ENCODE peak calls at places on chromosome 17, in seven cellular contexts. Y is BE2C, E is colonic mucosa, V is adrenal gland, A is heart left ventricle, R is mucosa of descending colon, B is psoas muscle. W is an unnamed sample.

GRCh38 chr17:55116440-55116914 is 147.9 kb downstream of the STXBP4 start:
- DNase-seq in Y (no peak), E (no peak), V (no peak), A (no peak), R (no peak), B (no peak), W (no peak)

GRCh38 chr17:57892820-57893595 is 43.2 kb upstream of the MRPS23 start:
- DNase-seq in Y (no peak), E (peak; percentile 80), V (peak; percentile 98), A (peak; percentile 90), R (peak; percentile 82), B (peak; percentile 93), W (peak; percentile 86)

GRCh38 chr17:77528516-77529327 is 388.0 kb downstream of the SEC14L1 start:
- DNase-seq in Y (peak; percentile 89), E (no peak), V (no peak), A (peak; percentile 34), R (no peak), B (no peak), W (no peak)

GRCh38 chr17:38663125-38663751 is 11.5 kb downstream of the EPOP start:
- DNase-seq in Y (peak; percentile 90), E (peak; percentile 70), V (peak; percentile 64), A (peak; percentile 48), R (peak; percentile 67), B (peak; percentile 41), W (peak; percentile 92)

GRCh38 chr17:56142781-56143180 is 10.5 kb upstream of the ANKFN1 start:
- DNase-seq in Y (no peak), E (no peak), V (no peak), A (no peak), R (no peak), B (no peak), W (no peak)

GRCh38 chr17:4772235-4772613 is 538 bp downstream of the TM4SF5 start:
- DNase-seq in Y (no peak), E (peak; percentile 74), V (no peak), A (no peak), R (no peak), B (no peak), W (no peak)

GRCh38 chr17:74785096-74785980 is 9.2 kb upstream of the NAT9 start:
- DNase-seq in Y (no peak), E (no peak), V (no peak), A (no peak), R (no peak), B (no peak), W (no peak)

GRCh38 chr17:65473985-65474384 is 87.5 kb downstream of the AXIN2 start:
- DNase-seq in Y (no peak), E (no peak), V (no peak), A (no peak), R (no peak), B (no peak), W (no peak)

GRCh38 chr17:79116575-79117368 is 42.1 kb downstream of the ENGASE start:
- DNase-seq in Y (no peak), E (no peak), V (no peak), A (no peak), R (no peak), B (no peak), W (no peak)

GRCh38 chr17:44002141-44002848 is 2.1 kb upstream of the NAGS start:
- DNase-seq in Y (no peak), E (no peak), V (no peak), A (no peak), R (peak; percentile 34), B (no peak), W (no peak)

GRCh38 chr17:7703584-7704574 is 1.1 kb upstream of the EFNB3 start:
- DNase-seq in Y (peak; percentile 51), E (no peak), V (no peak), A (peak; percentile 34), R (no peak), B (no peak), W (peak; percentile 59)

GRCh38 chr17:65191805-65192740 is 54.9 kb downstream of the RGS9 start:
- DNase-seq in Y (no peak), E (no peak), V (peak; percentile 77), A (no peak), R (no peak), B (no peak), W (no peak)

GRCh38 chr17:4899341-4900230 is at the start of gene C17orf107:
- DNase-seq in Y (no peak), E (peak; percentile 91), V (peak; percentile 71), A (peak; percentile 86), R (peak; percentile 93), B (peak; percentile 78), W (no peak)

GRCh38 chr17:77435272-77436057 is 294.7 kb downstream of the SEC14L1 start:
- DNase-seq in Y (no peak), E (no peak), V (no peak), A (no peak), R (no peak), B (peak; percentile 25), W (no peak)

DNA sequence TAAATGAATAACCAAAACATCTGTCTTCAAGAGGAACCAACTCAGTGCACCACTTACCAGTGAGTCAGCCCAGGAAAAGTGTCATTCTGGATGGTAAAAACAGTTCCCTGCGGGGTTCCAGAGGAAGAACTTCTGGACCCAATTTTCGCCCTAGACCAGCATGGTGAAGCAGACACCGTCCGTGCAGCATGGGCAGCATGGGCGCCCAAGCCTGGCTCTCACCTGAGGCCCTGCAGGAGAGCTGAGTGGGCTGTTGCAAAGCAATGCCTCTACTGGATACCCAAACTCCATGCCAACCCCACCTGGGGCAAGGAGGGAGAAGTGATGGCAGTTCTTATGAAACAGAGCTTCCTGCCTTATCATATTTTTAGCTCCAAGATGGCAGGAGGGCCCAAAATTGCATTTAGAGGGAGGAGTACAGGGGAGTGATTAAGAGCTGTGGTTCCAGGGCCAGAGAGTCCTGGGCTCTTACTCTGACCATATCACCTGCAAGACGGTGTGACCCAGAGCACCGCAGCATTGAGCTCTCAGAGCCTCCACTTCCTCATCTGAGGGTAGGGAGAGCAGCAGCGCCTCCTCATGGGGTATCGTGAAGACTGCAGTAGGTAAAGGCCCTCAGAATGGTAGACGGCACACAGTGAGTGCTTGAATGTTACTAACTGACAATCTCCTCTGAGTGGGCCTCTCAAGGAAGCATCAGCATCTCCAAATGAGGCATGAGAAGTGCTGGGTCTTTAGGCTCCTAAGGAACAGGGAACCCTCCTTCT is 16.6 kb upstream of the INPP5K start:
- DNase-seq in Y (peak; percentile 34), E (no peak), V (no peak), A (no peak), R (no peak), B (no peak), W (no peak)
- TF ChIP-seq CTCF in Y (peak; percentile 41), E (no peak), V (no peak), A (peak; percentile 47), R (no peak), B (peak; percentile 40), W (peak; percentile 40)

GRCh38 chr17:16551878-16552636 is 16.9 kb downstream of the ZNF287 start:
- DNase-seq in Y (no peak), E (no peak), V (no peak), A (no peak), R (no peak), B (no peak), W (no peak)

DNA sequence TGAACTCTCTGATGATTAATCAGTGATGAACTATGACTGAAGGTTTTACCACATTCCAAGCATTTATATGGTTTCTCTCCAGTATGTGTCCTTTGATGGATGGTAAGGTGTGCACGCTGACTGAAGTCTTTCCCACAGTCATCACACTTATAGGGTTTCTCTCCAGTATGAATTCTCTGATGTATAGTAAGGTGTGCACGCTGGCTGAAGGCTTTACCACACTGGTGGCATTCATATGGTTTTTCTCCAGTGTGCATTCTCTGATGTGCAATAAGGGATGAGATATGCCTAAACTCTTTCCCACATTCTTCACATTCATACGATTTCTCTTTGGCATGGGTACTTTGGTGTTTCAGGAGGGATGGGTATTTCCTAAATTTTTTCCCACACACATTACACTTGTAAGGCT is 16.4 kb downstream of the ZNF287 start:
- DNase-seq in Y (no peak), E (no peak), V (no peak), A (no peak), R (no peak), B (no peak), W (no peak)
- H3K9me3 ChIP-seq in Y (no peaks in the 10 kb centered on the region), E (peaks cover 10% of the 10 kb centered on the region), V (peaks cover 7% of the 10 kb centered on the region), A (peaks cover 99% of the 10 kb centered on the region), R (peaks cover 97% of the 10 kb centered on the region), B (peaks cover 89% of the 10 kb centered on the region), W (peaks cover 42% of the 10 kb centered on the region)

GRCh38 chr17:62968445-62968923 is 2.4 kb downstream of the TANC2 start:
- DNase-seq in Y (peak; percentile 68), E (peak; percentile 59), V (peak; percentile 41), A (peak; percentile 35), R (no peak), B (no peak), W (peak; percentile 63)

GRCh38 chr17:62971853-62972252 is 5.8 kb downstream of the TANC2 start:
- DNase-seq in Y (no peak), E (no peak), V (no peak), A (no peak), R (no peak), B (no peak), W (no peak)

GRCh38 chr17:62966426-62967110 is 533 bp downstream of the TANC2 start:
- DNase-seq in Y (peak; percentile 36), E (peak; percentile 63), V (no peak), A (peak; percentile 74), R (peak; percentile 73), B (peak; percentile 32), W (no peak)

GRCh38 chr17:62967111-62967449 is 1.0 kb downstream of the TANC2 start:
- DNase-seq in Y (no peak), E (no peak), V (no peak), A (no peak), R (no peak), B (no peak), W (no peak)

DNA sequence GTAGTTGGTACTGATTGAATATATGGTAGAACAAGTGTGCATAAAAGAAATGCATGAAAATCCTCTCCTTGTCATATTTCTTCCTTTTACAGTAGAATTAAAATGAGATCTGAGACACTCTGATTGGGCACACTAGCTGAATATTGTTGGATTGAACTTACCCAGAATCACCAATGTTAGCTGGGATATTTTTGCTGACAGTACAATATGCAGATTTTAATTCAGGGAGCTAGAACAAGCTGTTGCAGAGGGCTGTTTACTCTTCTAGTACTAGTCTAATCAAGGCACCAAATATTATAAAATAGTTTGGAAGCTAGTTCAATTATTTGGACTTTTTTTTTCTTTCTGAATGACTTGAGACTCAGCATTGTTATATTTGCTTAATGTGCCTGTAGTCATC is 4.6 kb downstream of the TANC2 start:
- DNase-seq in Y (no peak), E (no peak), V (no peak), A (no peak), R (no peak), B (no peak), W (no peak)
- H3K4me3 ChIP-seq in Y (no peak overlapping the region), E (no peak overlapping the region), V (no peak overlapping the region), A (no peak overlapping the region), R (no peak overlapping the region), B (no peak overlapping the region), W (no peak overlapping the region)

GRCh38 chr17:9844153-9844552 is 18.4 kb downstream of the GLP2R start:
- DNase-seq in Y (no peak), E (no peak), V (no peak), A (no peak), R (no peak), B (no peak), W (no peak)

GRCh38 chr17:9843152-9844010 is 17.7 kb downstream of the GLP2R start:
- DNase-seq in Y (no peak), E (no peak), V (no peak), A (no peak), R (no peak), B (no peak), W (no peak)

GRCh38 chr17:9837551-9838471 is 12.1 kb downstream of the GLP2R start:
- DNase-seq in Y (no peak), E (no peak), V (peak; percentile 38), A (peak; percentile 41), R (no peak), B (peak; percentile 74), W (no peak)

GRCh38 chr17:9842057-9842758 is 16.5 kb downstream of the GLP2R start:
- DNase-seq in Y (no peak), E (peak; percentile 35), V (peak; percentile 36), A (no peak), R (no peak), B (peak; percentile 50), W (no peak)

GRCh38 chr17:9839433-9839832 is 13.7 kb downstream of the GLP2R start:
- DNase-seq in Y (no peak), E (no peak), V (no peak), A (no peak), R (no peak), B (no peak), W (no peak)
- TF ChIP-seq CTCF in Y (no peak), E (no peak), V (no peak), A (no peak), R (no peak), B (no peak), W (no peak)

W was measured in Caco-2.